ENCODE peak calls at places on chromosomes 13 and 19, in eight cellular contexts. One of them, this sample, is unnamed.

GRCh38 chr13:110360598-110360997 is 53.5 kb downstream of the COL4A2 start:
- DNase-seq in small intestine: no peak
- DNase-seq in NCI-H2081: no peak
- DNase-seq in CD8-positive, alpha-beta T cell: no peak
- DNase-seq in T-helper 2 cell: no peak
- DNase-seq in fibroblast of pulmonary artery: no peak
- DNase-seq in posterior cingulate gyrus: no peak
- DNase-seq in posterior vena cava: peak
- DNase-seq in this sample: no peak

GRCh38 chr19:44746946-44747738 is 1.4 kb upstream of the BCL3 start:
- DNase-seq in small intestine: peak
- DNase-seq in NCI-H2081: peak
- DNase-seq in CD8-positive, alpha-beta T cell: peak
- DNase-seq in T-helper 2 cell: peak
- DNase-seq in fibroblast of pulmonary artery: peak
- DNase-seq in posterior cingulate gyrus: peak
- DNase-seq in posterior vena cava: peak
- DNase-seq in this sample: peak

GRCh38 chr19:52115526-52116053 is 20.0 kb upstream of the ZNF841 start:
- DNase-seq in small intestine: no peak
- DNase-seq in NCI-H2081: no peak
- DNase-seq in CD8-positive, alpha-beta T cell: no peak
- DNase-seq in T-helper 2 cell: no peak
- DNase-seq in fibroblast of pulmonary artery: no peak
- DNase-seq in posterior cingulate gyrus: no peak
- DNase-seq in posterior vena cava: no peak
- DNase-seq in this sample: no peak

GRCh38 chr13:29749401-29750177 is 100.8 kb downstream of the UBL3 start:
- DNase-seq in small intestine: no peak
- DNase-seq in NCI-H2081: no peak
- DNase-seq in CD8-positive, alpha-beta T cell: no peak
- DNase-seq in T-helper 2 cell: no peak
- DNase-seq in fibroblast of pulmonary artery: peak
- DNase-seq in posterior cingulate gyrus: no peak
- DNase-seq in posterior vena cava: no peak
- DNase-seq in this sample: no peak

GRCh38 chr19:38320969-38321339 is 1.3 kb downstream of the KCNK6 start:
- DNase-seq in small intestine: no peak
- DNase-seq in NCI-H2081: no peak
- DNase-seq in CD8-positive, alpha-beta T cell: no peak
- DNase-seq in T-helper 2 cell: no peak
- DNase-seq in fibroblast of pulmonary artery: no peak
- DNase-seq in posterior cingulate gyrus: no peak
- DNase-seq in posterior vena cava: no peak
- DNase-seq in this sample: no peak

GRCh38 chr19:12065100-12065538 is 588 bp downstream of the ZNF844 start:
- DNase-seq in small intestine: peak
- DNase-seq in NCI-H2081: peak
- DNase-seq in CD8-positive, alpha-beta T cell: no peak
- DNase-seq in T-helper 2 cell: no peak
- DNase-seq in fibroblast of pulmonary artery: peak
- DNase-seq in posterior cingulate gyrus: no peak
- DNase-seq in posterior vena cava: no peak
- DNase-seq in this sample: peak

GRCh38 chr19:5988520-5989387 is 10.8 kb upstream of the RANBP3 start:
- DNase-seq in small intestine: no peak
- DNase-seq in NCI-H2081: no peak
- DNase-seq in CD8-positive, alpha-beta T cell: no peak
- DNase-seq in T-helper 2 cell: no peak
- DNase-seq in fibroblast of pulmonary artery: no peak
- DNase-seq in posterior cingulate gyrus: no peak
- DNase-seq in posterior vena cava: no peak
- DNase-seq in this sample: no peak

GRCh38 chr19:50465986-50466771 is 10.1 kb upstream of the EMC10 start:
- DNase-seq in small intestine: peak
- DNase-seq in NCI-H2081: no peak
- DNase-seq in CD8-positive, alpha-beta T cell: no peak
- DNase-seq in T-helper 2 cell: no peak
- DNase-seq in fibroblast of pulmonary artery: no peak
- DNase-seq in posterior cingulate gyrus: no peak
- DNase-seq in posterior vena cava: no peak
- DNase-seq in this sample: no peak

GRCh38 chr19:16076154-16076957 is at the start of gene TPM4:
- DNase-seq in small intestine: peak
- DNase-seq in NCI-H2081: peak
- DNase-seq in CD8-positive, alpha-beta T cell: peak
- DNase-seq in T-helper 2 cell: peak
- DNase-seq in fibroblast of pulmonary artery: peak
- DNase-seq in posterior cingulate gyrus: peak
- DNase-seq in posterior vena cava: peak
- DNase-seq in this sample: peak

GRCh38 chr13:46195017-46195416 is 13.0 kb upstream of the LCP1 start:
- DNase-seq in small intestine: no peak
- DNase-seq in NCI-H2081: no peak
- DNase-seq in CD8-positive, alpha-beta T cell: no peak
- DNase-seq in T-helper 2 cell: no peak
- DNase-seq in fibroblast of pulmonary artery: no peak
- DNase-seq in posterior cingulate gyrus: no peak
- DNase-seq in posterior vena cava: no peak
- DNase-seq in this sample: no peak

GRCh38 chr13:66660013-66660804 is 569.9 kb downstream of the PCDH9 start:
- DNase-seq in small intestine: no peak
- DNase-seq in NCI-H2081: no peak
- DNase-seq in CD8-positive, alpha-beta T cell: no peak
- DNase-seq in T-helper 2 cell: no peak
- DNase-seq in fibroblast of pulmonary artery: peak
- DNase-seq in posterior cingulate gyrus: no peak
- DNase-seq in posterior vena cava: no peak
- DNase-seq in this sample: no peak

GRCh38 chr19:58354478-58355030 is 1.3 kb upstream of the A1BG start:
- DNase-seq in small intestine: no peak
- DNase-seq in NCI-H2081: no peak
- DNase-seq in CD8-positive, alpha-beta T cell: no peak
- DNase-seq in T-helper 2 cell: no peak
- DNase-seq in fibroblast of pulmonary artery: no peak
- DNase-seq in posterior cingulate gyrus: no peak
- DNase-seq in posterior vena cava: peak
- DNase-seq in this sample: no peak

GRCh38 chr19:7781157-7781556 is 18.1 kb downstream of the CLEC4M start:
- DNase-seq in small intestine: no peak
- DNase-seq in NCI-H2081: no peak
- DNase-seq in CD8-positive, alpha-beta T cell: no peak
- DNase-seq in T-helper 2 cell: no peak
- DNase-seq in fibroblast of pulmonary artery: no peak
- DNase-seq in posterior cingulate gyrus: no peak
- DNase-seq in posterior vena cava: no peak
- DNase-seq in this sample: no peak

GRCh38 chr19:48554385-48555091 is 2.6 kb downstream of the SULT2B1 start:
- DNase-seq in small intestine: no peak
- DNase-seq in NCI-H2081: no peak
- DNase-seq in CD8-positive, alpha-beta T cell: no peak
- DNase-seq in T-helper 2 cell: no peak
- DNase-seq in fibroblast of pulmonary artery: no peak
- DNase-seq in posterior cingulate gyrus: no peak
- DNase-seq in posterior vena cava: no peak
- DNase-seq in this sample: peak